ENCODE peak calls at places on chromosomes 4 and X, in seven cellular contexts. V is lower lobe of right lung, G is uterus, D is endodermal cell, K is fibroblast of lung, N is WERI-Rb-1, H is aorta. I is an unnamed sample. For H3K27me3, the result is how much of the 10 kb centered on the place peaks cover.

GRCh38 chr4:155629183-155629825 is 37.3 kb upstream of the GUCY1A1 start:
- DNase-seq in V (no peak), G (no peak), D (no peak), K (no peak), N (peak), H (no peak), I (no peak)

GRCh38 chr4:176404591-176404990 is 84.8 kb downstream of the SPCS3 start:
- DNase-seq in V (no peak), G (no peak), D (no peak), K (peak), N (no peak), H (no peak), I (no peak)

GRCh38 chr4:181959121-181959520 is 284.1 kb upstream of the TENM3 start:
- DNase-seq in V (no peak), G (no peak), D (no peak), K (peak), N (no peak), H (no peak), I (no peak)

GRCh38 chr4:142404191-142404611 is 441.9 kb downstream of the INPP4B start:
- DNase-seq in V (no peak), G (peak), D (no peak), K (peak), N (no peak), H (peak), I (no peak)

GRCh38 chr4:157992038-157992706 is 180.7 kb downstream of the GASK1B start:
- DNase-seq in V (no peak), G (peak), D (no peak), K (peak), N (peak), H (no peak), I (no peak)

GRCh38 chrX:97898798-97899197 is 1015.1 kb downstream of the RPA4 start:
- DNase-seq in V (no peak), G (no peak), D (no peak), K (no peak), N (no peak), H (no peak), I (no peak)

GRCh38 chrX:12921886-12922599 is 15.6 kb downstream of the TLR8 start:
- DNase-seq in V (no peak), G (no peak), D (no peak), K (peak), N (no peak), H (no peak), I (no peak)

GRCh38 chrX:29662759-29663503 is 552.4 kb upstream of the MAGEB2 start:
- DNase-seq in V (no peak), G (no peak), D (no peak), K (peak), N (no peak), H (no peak), I (no peak)

GRCh38 chrX:19883878-19884277 is 3.5 kb downstream of the SH3KBP1 start:
- DNase-seq in V (peak), G (no peak), D (no peak), K (no peak), N (no peak), H (no peak), I (no peak)

GRCh38 chr4:81754169-81754568 is 282.5 kb upstream of the RASGEF1B start:
- DNase-seq in V (no peak), G (no peak), D (no peak), K (no peak), N (no peak), H (no peak), I (no peak)

GRCh38 chrX:47483310-47484268 is 567 bp upstream of the ZNF41 start:
- DNase-seq in V (peak), G (peak), D (peak), K (peak), N (peak), H (peak), I (peak)

GRCh38 chr4:141410839-141411238 is 190.1 kb downstream of the ZNF330 start:
- DNase-seq in V (no peak), G (no peak), D (no peak), K (peak), N (no peak), H (no peak), I (no peak)

GRCh38 chrX:154350429-154351182 is 23.8 kb downstream of the FLNA start:
- DNase-seq in V (peak), G (peak), D (no peak), K (no peak), N (no peak), H (no peak), I (peak)

GRCh38 chr4:144374065-144374464 is 233.5 kb upstream of the GYPA start:
- DNase-seq in V (no peak), G (no peak), D (peak), K (no peak), N (no peak), H (no peak), I (no peak)

GRCh38 chr4:17875402-17876070 is 64.8 kb downstream of the NCAPG start:
- DNase-seq in V (no peak), G (no peak), D (no peak), K (no peak), N (no peak), H (no peak), I (no peak)

GRCh38 chrX:50107470-50107869 is 93.3 kb downstream of the AKAP4 start:
- DNase-seq in V (no peak), G (no peak), D (no peak), K (no peak), N (no peak), H (no peak), I (no peak)

GRCh38 chrX:143635915-143636314 is at the start of gene SLITRK4:
- DNase-seq in V (no peak), G (no peak), D (peak), K (peak), N (no peak), H (peak), I (peak)

GRCh38 chr4:75708218-75708691 is 16.1 kb upstream of the USO1 start:
- DNase-seq in V (no peak), G (no peak), D (peak), K (no peak), N (peak), H (no peak), I (no peak)

GRCh38 chr4:48028654-48029053 is 12.1 kb downstream of the NIPAL1 start:
- DNase-seq in V (no peak), G (no peak), D (no peak), K (no peak), N (no peak), H (no peak), I (no peak)

GRCh38 chr4:74516321-74516720 is 71.4 kb downstream of the AREG start:
- DNase-seq in V (no peak), G (no peak), D (no peak), K (peak), N (no peak), H (no peak), I (no peak)

GRCh38 chr4:141713771-141714445 is 77.5 kb downstream of the IL15 start:
- DNase-seq in V (no peak), G (no peak), D (peak), K (peak), N (no peak), H (no peak), I (no peak)

GRCh38 chr4:175986-176385 is 51.7 kb downstream of the ZNF718 start:
- DNase-seq in V (no peak), G (no peak), D (no peak), K (no peak), N (no peak), H (no peak), I (no peak)

GRCh38 chrX:49172280-49172780 is 632 bp downstream of the PLP2 start:
- DNase-seq in V (peak), G (peak), D (no peak), K (peak), N (no peak), H (peak), I (peak)

GRCh38 chr4:13919021-13919441 is 291.5 kb upstream of the BOD1L1 start:
- DNase-seq in V (no peak), G (peak), D (no peak), K (peak), N (no peak), H (no peak), I (peak)

GRCh38 chrX:72735561-72735960 is 21.5 kb upstream of the PHKA1 start:
- DNase-seq in V (no peak), G (no peak), D (no peak), K (peak), N (no peak), H (no peak), I (no peak)

GRCh38 chr4:11698846-11699590 is 270.3 kb upstream of the HS3ST1 start:
- DNase-seq in V (no peak), G (no peak), D (no peak), K (peak), N (no peak), H (no peak), I (no peak)

GRCh38 chr4:186723207-186724047 is at the start of gene FAT1:
- DNase-seq in V (peak), G (peak), D (peak), K (peak), N (no peak), H (peak), I (peak)

GRCh38 chr4:165600959-165601674 is 222.3 kb downstream of the CPE start:
- DNase-seq in V (no peak), G (no peak), D (no peak), K (no peak), N (no peak), H (no peak), I (no peak)

GRCh38 chr4:126018274-126018673 is 703.5 kb downstream of the FAT4 start:
- DNase-seq in V (no peak), G (no peak), D (no peak), K (no peak), N (no peak), H (no peak), I (no peak)

GRCh38 chr4:61296115-61296514 is 96.0 kb downstream of the ADGRL3 start:
- DNase-seq in V (no peak), G (no peak), D (no peak), K (no peak), N (no peak), H (no peak), I (no peak)

GRCh38 chr4:176293660-176294059 is 24.6 kb upstream of the ASB5 start:
- DNase-seq in V (no peak), G (no peak), D (no peak), K (no peak), N (no peak), H (no peak), I (no peak)

GRCh38 chr4:135365065-135365464 is 1163.5 kb upstream of the PABPC4L start:
- DNase-seq in V (no peak), G (no peak), D (no peak), K (peak), N (no peak), H (no peak), I (no peak)

GRCh38 chr4:82431026-82431745 is 796 bp downstream of the ENOPH1 start:
- DNase-seq in V (peak), G (no peak), D (peak), K (no peak), N (peak), H (no peak), I (peak)

GRCh38 chr4:129994715-129995114 is 898.8 kb downstream of the C4orf33 start:
- DNase-seq in V (no peak), G (no peak), D (no peak), K (no peak), N (no peak), H (no peak), I (no peak)

GRCh38 chr4:19945979-19946380 is 305.7 kb upstream of the SLIT2 start:
- DNase-seq in V (no peak), G (no peak), D (no peak), K (peak), N (no peak), H (no peak), I (no peak)

GRCh38 chr4:31408136-31408535 is 688.0 kb downstream of the PCDH7 start:
- DNase-seq in V (no peak), G (no peak), D (no peak), K (no peak), N (no peak), H (no peak), I (no peak)

DNA sequence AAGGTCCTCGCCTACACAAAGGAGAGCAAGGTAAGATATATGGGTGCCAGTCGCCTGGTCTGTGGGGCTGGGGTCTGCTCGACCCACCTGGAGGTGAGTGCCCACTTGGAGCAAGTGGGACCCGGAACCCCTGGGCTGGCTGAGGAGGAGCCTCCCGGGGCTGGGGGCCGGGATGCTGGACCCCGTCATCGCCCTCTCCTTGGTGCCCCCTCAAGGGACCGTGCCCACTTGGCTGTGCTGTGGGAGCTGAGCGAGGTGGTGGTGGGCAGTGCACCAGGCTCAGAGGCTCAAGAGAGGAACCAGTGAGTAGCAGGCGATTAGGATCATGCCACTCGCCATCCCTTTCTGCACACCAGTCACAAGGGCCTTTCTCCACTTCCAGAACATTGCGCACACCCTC is 203.7 kb upstream of the PSAPL1 start:
- DNase-seq in V (no peak), G (no peak), D (no peak), K (no peak), N (no peak), H (peak), I (no peak)
- H3K27me3 ChIP-seq in V (under half), G (under half), D (under half), K (under half), N (under half), H (under half), I (under half)

GRCh38 chr4:6773616-6774540 is 8.6 kb upstream of the KIAA0232 start:
- DNase-seq in V (no peak), G (no peak), D (no peak), K (no peak), N (no peak), H (no peak), I (no peak)
- H3K27ac ChIP-seq in V (no peak), G (no peak), D (no peak), K (no peak), N (no peak), H (no peak), I (no peak)

DNA sequence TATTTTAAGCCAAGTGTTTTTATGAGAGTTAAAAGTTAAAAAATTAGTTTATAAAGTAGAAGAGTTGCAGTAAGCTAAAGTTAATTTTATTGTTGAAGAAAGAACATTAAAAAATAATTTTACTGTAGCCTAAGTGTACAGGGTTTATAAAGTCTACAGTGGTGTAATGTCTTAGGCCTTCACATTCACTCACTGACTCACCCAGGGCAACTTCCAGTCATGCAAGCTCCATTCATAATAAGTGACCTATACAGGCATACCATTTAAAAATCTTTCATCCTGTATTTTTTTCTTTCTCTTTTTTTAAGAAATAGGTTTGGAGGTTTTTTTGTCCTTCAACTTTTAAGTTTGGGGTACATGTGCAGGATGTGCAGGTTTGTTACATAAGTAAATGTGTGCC is 87.9 kb upstream of the NR3C2 start:
- DNase-seq in V (no peak), G (no peak), D (no peak), K (no peak), N (no peak), H (no peak), I (no peak)
- H3K27me3 ChIP-seq in V (under half), G (under half), D (under half), K (under half), N (under half), H (under half), I (under half)

DNA sequence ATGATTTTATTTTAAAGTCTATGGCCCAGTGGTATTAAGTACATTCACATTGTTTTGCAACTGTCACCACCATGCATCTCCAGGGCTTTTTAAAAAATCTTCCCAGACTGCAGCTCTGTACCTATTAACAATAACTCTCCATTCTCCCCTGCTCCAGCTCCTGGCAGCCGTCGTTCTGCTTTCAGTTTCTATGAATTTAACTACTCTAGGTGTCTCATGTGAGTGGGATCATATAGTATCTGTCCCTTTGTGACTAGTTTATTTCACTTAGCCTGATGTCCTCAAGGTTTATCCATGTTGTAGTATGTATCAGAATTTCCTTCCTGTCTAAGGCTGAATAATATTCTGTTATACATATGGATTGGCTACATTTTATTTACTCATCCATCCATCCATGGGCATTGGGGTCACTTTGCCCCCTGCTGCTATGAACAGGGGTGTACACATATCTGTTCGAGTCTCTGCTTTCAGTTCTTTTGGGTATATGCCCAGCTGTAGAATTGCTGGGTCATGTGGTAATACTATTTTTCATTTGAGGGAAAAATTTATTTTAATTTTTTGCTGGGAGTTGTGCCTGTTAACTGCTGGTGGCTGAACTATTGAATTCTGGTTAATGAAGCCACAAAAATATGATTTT is 131.3 kb downstream of the ARHGAP10 start:
- DNase-seq in V (no peak), G (no peak), D (no peak), K (peak), N (no peak), H (no peak), I (no peak)
- H3K27ac ChIP-seq in V (no peak), G (peak), D (no peak), K (peak), N (no peak), H (no peak), I (no peak)

I was measured in right cardiac atrium.